ENCODE peak calls at places on chromosome 20, in four cellular contexts. S, V, W and Q are unnamed samples.

GRCh38 chr20:43529457-43530153 is 22.1 kb downstream of the L3MBTL1 start:
- DNase-seq in S (no peak), V (no peak), W (no peak), Q (no peak)

GRCh38 chr20:51422912-51423667 is 119.4 kb downstream of the NFATC2 start:
- DNase-seq in S (no peak), V (no peak), W (no peak), Q (no peak)

GRCh38 chr20:23048283-23049200 is 930 bp downstream of the THBD start:
- DNase-seq in S (no peak), V (peak), W (peak), Q (no peak)

GRCh38 chr20:22611636-22612035 is 27.3 kb upstream of the FOXA2 start:
- DNase-seq in S (no peak), V (no peak), W (no peak), Q (no peak)

GRCh38 chr20:30484749-30485070 is 772.8 kb upstream of the DEFB115 start:
- DNase-seq in S (no peak), V (no peak), W (no peak), Q (no peak)

GRCh38 chr20:50594231-50594590 is 84.0 kb downstream of the PTPN1 start:
- DNase-seq in S (no peak), V (no peak), W (no peak), Q (no peak)

GRCh38 chr20:23316626-23317025 is 34.0 kb upstream of the NXT1 start:
- DNase-seq in S (no peak), V (no peak), W (no peak), Q (no peak)

GRCh38 chr20:47149939-47150338 is 206.6 kb downstream of the ZMYND8 start:
- DNase-seq in S (no peak), V (no peak), W (no peak), Q (no peak)

GRCh38 chr20:18276821-18277220 is 11.5 kb upstream of the ZNF133 start:
- DNase-seq in S (peak), V (peak), W (peak), Q (peak)

GRCh38 chr20:60206259-60206658 is 248.0 kb downstream of the CDH26 start:
- DNase-seq in S (no peak), V (peak), W (no peak), Q (peak)

GRCh38 chr20:40685349-40685748 is 3.7 kb downstream of the MAFB start:
- DNase-seq in S (no peak), V (no peak), W (no peak), Q (no peak)

GRCh38 chr20:18749528-18749927 is 64.1 kb upstream of the SCP2D1 start:
- DNase-seq in S (no peak), V (no peak), W (no peak), Q (no peak)

GRCh38 chr20:3309226-3309625 is 70.2 kb upstream of the SLC4A11 start:
- DNase-seq in S (no peak), V (no peak), W (no peak), Q (no peak)

GRCh38 chr20:19890358-19891117 is 126.6 kb upstream of the NAA20 start:
- DNase-seq in S (no peak), V (no peak), W (no peak), Q (no peak)

GRCh38 chr20:20368414-20369352 is 779 bp downstream of the INSM1 start:
- DNase-seq in S (no peak), V (no peak), W (no peak), Q (no peak)

GRCh38 chr20:44074252-44075151 is 112.5 kb downstream of the JPH2 start:
- DNase-seq in S (peak), V (no peak), W (no peak), Q (no peak)

GRCh38 chr20:11108102-11108842 is 434.5 kb upstream of the JAG1 start:
- DNase-seq in S (no peak), V (no peak), W (no peak), Q (no peak)

GRCh38 chr20:37396520-37397075 is 50.7 kb downstream of the SRC start:
- DNase-seq in S (no peak), V (no peak), W (no peak), Q (no peak)

GRCh38 chr20:13995086-13995665 is at the start of gene MACROD2:
- DNase-seq in S (peak), V (peak), W (peak), Q (no peak)
- TF ChIP-seq POLR2A in S (no peak), V (no peak), W (peak), Q (no peak)

DNA sequence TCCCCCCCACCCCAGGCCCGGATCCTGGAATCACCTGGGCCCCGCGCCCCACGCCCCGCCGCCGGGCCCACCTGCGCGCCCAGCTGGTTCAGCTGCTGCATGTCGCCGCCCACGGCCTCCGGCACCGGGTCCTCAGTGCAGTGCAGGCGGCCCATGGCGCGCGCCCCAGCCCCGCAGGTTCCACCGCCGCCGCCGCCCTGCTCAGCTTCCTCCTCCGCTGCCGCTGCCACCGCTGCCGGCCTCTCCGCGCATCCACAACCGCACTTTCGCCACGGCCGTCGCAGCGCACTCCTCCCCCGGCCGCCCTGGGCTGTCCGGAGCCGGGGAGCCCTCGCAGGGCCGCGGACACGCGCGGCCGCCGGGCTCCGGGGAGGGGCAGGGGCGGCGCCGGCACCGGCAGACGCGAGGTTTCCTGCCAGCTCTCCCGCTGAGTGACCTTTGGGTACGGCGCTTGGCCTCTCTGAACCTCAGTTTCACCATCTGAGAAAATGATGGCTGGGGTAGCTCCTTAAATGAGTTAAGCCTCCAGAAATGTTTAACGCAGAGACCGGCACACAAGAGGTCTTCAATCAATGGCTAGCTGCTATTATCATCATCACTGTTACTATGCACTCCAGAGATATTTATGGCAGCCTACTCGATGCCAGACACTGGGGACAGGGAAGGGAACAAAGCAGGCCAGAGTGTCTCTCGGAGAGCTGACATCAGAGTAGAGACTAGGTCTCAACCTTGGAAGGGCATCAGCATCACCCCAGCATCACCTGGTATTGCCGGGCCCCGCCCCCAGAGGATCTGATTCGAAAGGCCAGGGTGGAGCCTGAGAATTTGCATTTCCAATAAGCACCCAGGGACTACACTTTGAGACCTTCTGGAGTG is at the start of gene COMMD7:
- DNase-seq in S (peak), V (peak), W (peak), Q (no peak)
- TF ChIP-seq POLR2A in S (no peak), V (no peak), W (peak), Q (peak)

GRCh38 chr20:46129955-46130481 is 11.9 kb downstream of the CD40 start:
- DNase-seq in S (no peak), V (peak), W (no peak), Q (no peak)
- TF ChIP-seq POLR2A in S (no peak), V (no peak), W (no peak), Q (no peak)

DNA sequence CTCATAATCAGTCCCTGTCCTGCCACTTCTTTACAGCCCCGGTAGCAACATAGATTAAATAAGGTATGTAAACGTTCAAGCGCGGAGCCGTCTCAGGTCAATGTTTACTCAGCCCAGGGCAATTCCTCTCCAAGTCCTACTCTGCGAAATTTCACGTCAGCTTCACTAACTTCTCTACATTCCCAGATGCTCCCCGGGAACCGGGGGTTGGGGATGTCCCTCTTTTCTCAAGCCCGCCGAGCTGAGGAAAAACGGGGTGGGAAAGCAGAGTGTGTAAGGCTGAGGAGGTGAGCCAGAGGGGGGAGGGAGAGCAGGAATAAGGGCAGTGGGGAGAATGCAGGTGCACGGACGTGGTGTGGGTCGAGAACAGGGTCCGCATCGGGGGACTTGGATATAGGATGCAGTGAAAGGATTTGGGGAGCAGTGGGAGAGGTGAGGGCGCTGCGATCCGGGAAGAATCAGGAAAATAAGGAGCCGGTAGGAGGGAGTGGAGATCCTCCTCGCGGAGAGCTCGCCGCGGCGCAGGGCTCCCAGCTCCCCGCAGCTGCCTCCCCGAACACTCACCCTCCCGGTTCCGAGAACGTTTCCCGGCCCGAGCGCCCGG is 469 bp upstream of the TP53INP2 start:
- DNase-seq in S (peak), V (peak), W (peak), Q (peak)
- TF ChIP-seq POLR2A in S (no peak), V (no peak), W (peak), Q (no peak)

GRCh38 chr20:62123450-62124118 is 1.3 kb downstream of the LSM14B start:
- DNase-seq in S (no peak), V (peak), W (no peak), Q (no peak)

GRCh38 chr20:62120990-62121775 is 1.1 kb upstream of the LSM14B start:
- DNase-seq in S (peak), V (no peak), W (peak), Q (peak)

GRCh38 chr20:62120365-62120762 is 1.9 kb upstream of the LSM14B start:
- DNase-seq in S (no peak), V (no peak), W (no peak), Q (no peak)

GRCh38 chr20:62122659-62123449 is 579 bp downstream of the LSM14B start:
- DNase-seq in S (no peak), V (peak), W (peak), Q (no peak)

GRCh38 chr20:62121776-62122658 is at the start of gene LSM14B:
- DNase-seq in S (peak), V (peak), W (peak), Q (peak)
- TF ChIP-seq POLR2A in S (no peak), V (peak), W (peak), Q (peak)

GRCh38 chr20:53918949-53919361 is 151.4 kb downstream of the BCAS1 start:
- DNase-seq in S (no peak), V (no peak), W (no peak), Q (no peak)

GRCh38 chr20:53915459-53916172 is 154.8 kb downstream of the BCAS1 start:
- DNase-seq in S (peak), V (peak), W (peak), Q (peak)

GRCh38 chr20:53916173-53916512 is 154.3 kb downstream of the BCAS1 start:
- DNase-seq in S (no peak), V (no peak), W (no peak), Q (no peak)

GRCh38 chr20:53918010-53918311 is 152.4 kb downstream of the BCAS1 start:
- DNase-seq in S (no peak), V (no peak), W (no peak), Q (no peak)

GRCh38 chr20:53917145-53918009 is 153.0 kb downstream of the BCAS1 start:
- DNase-seq in S (peak), V (peak), W (peak), Q (no peak)
- TF ChIP-seq POLR2A in S (no peak), V (no peak), W (peak), Q (no peak)

DNA sequence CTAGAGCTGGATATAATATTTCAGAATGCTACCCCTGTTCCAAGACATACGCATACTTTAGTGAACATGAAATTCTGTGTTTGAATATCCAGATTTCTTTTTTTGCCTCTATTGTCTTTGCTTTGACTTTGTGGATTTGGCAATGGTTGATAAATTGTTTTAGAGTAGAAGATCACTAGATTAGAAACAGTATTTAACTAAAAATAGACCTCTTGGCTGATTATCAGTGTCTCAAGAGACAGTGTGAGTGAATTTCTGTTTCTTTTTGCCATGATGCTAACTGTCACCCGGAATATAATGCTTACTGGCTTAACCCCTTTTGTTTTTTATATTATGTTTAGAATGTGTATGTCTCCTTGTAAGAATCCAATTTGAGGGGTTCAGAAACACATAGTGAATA is 102.5 kb downstream of the PLCB1 start:
- DNase-seq in S (no peak), V (no peak), W (no peak), Q (no peak)
- TF ChIP-seq POLR2A in S (no peak), V (no peak), W (no peak), Q (no peak)

DNA sequence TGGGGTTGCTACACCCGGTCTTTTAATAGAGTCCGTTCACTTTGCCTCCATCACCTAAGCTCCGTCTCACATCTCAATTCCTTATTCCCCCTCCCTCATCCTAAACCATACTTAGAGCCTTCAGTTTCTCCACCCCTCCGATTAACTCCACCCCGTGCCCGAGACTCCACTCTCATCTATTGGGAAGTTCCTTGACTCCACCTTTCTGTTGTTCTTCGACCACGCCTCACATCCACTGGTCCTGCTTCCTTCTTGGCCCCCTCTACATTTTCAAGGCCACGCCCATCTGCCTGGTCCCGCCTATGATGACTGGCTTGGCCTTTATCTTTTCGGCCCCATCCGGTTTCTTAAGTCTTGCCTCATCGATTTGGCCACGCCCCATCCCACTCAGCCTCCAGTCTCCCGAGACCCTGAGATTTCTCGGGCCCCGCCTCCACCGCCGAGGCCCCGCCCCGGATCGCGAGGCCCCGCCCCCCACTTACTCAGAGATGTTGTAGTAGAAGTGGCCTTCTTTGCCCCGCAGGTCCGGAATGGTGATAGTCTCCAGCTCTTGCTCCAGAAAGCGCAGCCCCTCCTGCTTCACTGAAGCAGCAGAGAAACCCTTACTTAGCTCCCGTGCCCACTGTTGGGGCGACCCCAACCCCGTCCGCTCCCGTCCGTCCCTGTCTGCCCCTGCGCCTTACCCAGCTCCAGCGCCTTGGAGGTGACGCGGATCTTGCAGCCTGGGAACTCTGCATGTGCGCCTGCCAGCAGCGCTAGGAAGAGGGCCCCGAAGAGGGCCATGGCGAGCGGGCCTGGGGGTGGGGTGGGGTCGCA is 1.1 kb downstream of the PLTP start:
- DNase-seq in S (peak), V (peak), W (peak), Q (peak)
- TF ChIP-seq POLR2A in S (no peak), V (no peak), W (peak), Q (peak)

DNA sequence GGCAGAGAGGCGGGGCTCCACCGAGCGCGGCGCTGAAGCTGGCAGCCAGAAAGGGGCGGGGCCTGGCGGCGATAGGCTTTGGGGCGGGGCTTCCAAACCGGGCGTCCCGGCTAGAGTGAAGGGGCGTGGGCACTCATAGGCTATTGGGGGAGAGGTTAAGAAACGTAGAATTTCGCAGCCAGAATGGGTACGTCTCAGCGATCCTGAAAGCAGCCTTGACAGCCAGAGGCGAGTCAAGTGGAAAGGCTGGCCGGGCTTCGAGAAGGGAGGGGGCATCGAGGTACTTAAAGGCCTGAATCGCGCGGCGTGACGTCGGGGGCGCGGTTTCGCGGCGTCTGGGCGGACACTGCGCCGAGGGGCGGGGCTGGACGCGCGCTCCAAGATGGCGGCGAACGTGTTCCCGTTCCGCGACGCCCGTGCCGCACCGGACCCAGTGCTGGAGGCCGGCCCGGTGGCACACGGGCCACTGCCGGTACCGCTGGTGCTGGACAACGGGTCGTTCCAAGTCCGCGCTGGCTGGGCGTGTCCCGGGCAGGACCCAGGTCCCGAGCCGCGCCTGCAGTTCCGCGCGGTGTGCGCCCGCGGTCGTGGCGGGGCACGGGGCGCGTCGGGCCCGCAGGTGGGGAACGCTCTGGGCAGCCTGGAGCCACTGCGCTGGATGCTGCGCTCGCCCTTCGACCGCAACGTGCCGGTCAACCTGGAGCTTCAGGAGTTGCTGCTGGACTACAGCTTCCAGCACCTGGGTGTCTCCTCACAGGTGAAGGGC is at the start of gene ACTR5:
- DNase-seq in S (peak), V (peak), W (peak), Q (peak)
- TF ChIP-seq POLR2A in S (no peak), V (no peak), W (peak), Q (peak)